ENCODE peak calls at places on chromosomes 4 and X, in five cellular contexts. K is nephron progenitor cell, B is AG04450, O is B cell, F is H1. Y is an unnamed sample.

GRCh38 chrX:15644560-15644872 is 20.1 kb downstream of the CLTRN start:
- DNase-seq in K (no peak), B (no peak), O (no peak), F (no peak), Y (no peak)

GRCh38 chrX:40157228-40158035 is 59.7 kb upstream of the BCOR start:
- DNase-seq in K (no peak), B (no peak), O (peak; percentile 16), F (peak; percentile 61), Y (no peak)

GRCh38 chr4:68176500-68176899 is 46.8 kb upstream of the TMPRSS11F start:
- DNase-seq in K (no peak), B (no peak), O (no peak), F (no peak), Y (no peak)

GRCh38 chr4:74777531-74777930 is 16.8 kb downstream of the BTC start:
- DNase-seq in K (no peak), B (no peak), O (no peak), F (no peak), Y (no peak)

GRCh38 chr4:89266128-89266527 is 41.5 kb downstream of the GPRIN3 start:
- DNase-seq in K (no peak), B (no peak), O (no peak), F (no peak), Y (no peak)

GRCh38 chr4:19999331-19999730 is 252.4 kb upstream of the SLIT2 start:
- DNase-seq in K (no peak), B (no peak), O (no peak), F (no peak), Y (no peak)

GRCh38 chr4:114563536-114564315 is 34.9 kb upstream of the UGT8 start:
- DNase-seq in K (no peak), B (no peak), O (no peak), F (no peak), Y (no peak)

GRCh38 chr4:2811830-2812599 is 19.1 kb downstream of the SH3BP2 start:
- DNase-seq in K (peak; percentile 54), B (no peak), O (peak; percentile 84), F (no peak), Y (peak; percentile 62)

GRCh38 chr4:66017671-66018070 is 347.4 kb upstream of the EPHA5 start:
- DNase-seq in K (no peak), B (no peak), O (no peak), F (no peak), Y (no peak)

GRCh38 chrX:116239944-116240391 is 69.4 kb downstream of the AGTR2 start:
- DNase-seq in K (no peak), B (no peak), O (no peak), F (no peak), Y (no peak)

GRCh38 chr4:17152941-17153340 is 254.5 kb upstream of the LDB2 start:
- DNase-seq in K (no peak), B (no peak), O (no peak), F (no peak), Y (no peak)

GRCh38 chr4:47926667-47927258 is 12.4 kb upstream of the NFXL1 start:
- DNase-seq in K (peak; percentile 67), B (no peak), O (peak; percentile 58), F (peak; percentile 70), Y (peak; percentile 47)

GRCh38 chr4:99029852-99030251 is 34.3 kb downstream of the METAP1 start:
- DNase-seq in K (no peak), B (no peak), O (no peak), F (no peak), Y (no peak)

GRCh38 chr4:126916626-126917140 is 716.1 kb upstream of the INTU start:
- DNase-seq in K (no peak), B (peak; percentile 73), O (no peak), F (no peak), Y (peak; percentile 65)

GRCh38 chr4:180134116-180134866 is 2108.9 kb upstream of the TENM3 start:
- DNase-seq in K (peak; percentile 42), B (no peak), O (peak; percentile 9), F (no peak), Y (no peak)

GRCh38 chr4:42048394-42048793 is 58.1 kb downstream of the SLC30A9 start:
- DNase-seq in K (no peak), B (peak; percentile 45), O (no peak), F (no peak), Y (peak; percentile 81)

GRCh38 chrX:147378767-147379166 is 533.0 kb upstream of the FMR1 start:
- DNase-seq in K (no peak), B (no peak), O (no peak), F (no peak), Y (no peak)

GRCh38 chr4:14269824-14270223 is 642.3 kb upstream of the BOD1L1 start:
- DNase-seq in K (no peak), B (no peak), O (peak; percentile 30), F (no peak), Y (no peak)

GRCh38 chr4:54384563-54384962 is 155.5 kb downstream of the PDGFRA start:
- DNase-seq in K (no peak), B (no peak), O (peak; percentile 17), F (no peak), Y (peak; percentile 43)

GRCh38 chrX:17944833-17945497 is 83.9 kb upstream of the RAI2 start:
- DNase-seq in K (peak; percentile 13), B (no peak), O (no peak), F (peak; percentile 45), Y (no peak)

GRCh38 chr4:33107813-33108212 is 2387.6 kb downstream of the PCDH7 start:
- DNase-seq in K (no peak), B (no peak), O (no peak), F (no peak), Y (no peak)

GRCh38 chr4:75995727-75996126 is 5.0 kb upstream of the SDAD1 start:
- DNase-seq in K (peak; percentile 14), B (no peak), O (peak; percentile 66), F (no peak), Y (peak; percentile 51)

GRCh38 chr4:97317691-97318090 is 825.6 kb downstream of the STPG2 start:
- DNase-seq in K (no peak), B (no peak), O (no peak), F (no peak), Y (no peak)

GRCh38 chr4:79338148-79338547 is 12.3 kb upstream of the NAA11 start:
- DNase-seq in K (no peak), B (no peak), O (no peak), F (no peak), Y (no peak)

GRCh38 chrX:25005382-25006185 is 10.2 kb downstream of the ARX start:
- DNase-seq in K (peak; percentile 41), B (no peak), O (no peak), F (no peak), Y (no peak)

GRCh38 chr4:57329279-57329678 is 219.1 kb upstream of the IGFBP7 start:
- DNase-seq in K (no peak), B (no peak), O (no peak), F (no peak), Y (no peak)

GRCh38 chr4:142126890-142127497 is 490.6 kb downstream of the IL15 start:
- DNase-seq in K (peak; percentile 59), B (peak; percentile 58), O (peak; percentile 44), F (peak; percentile 54), Y (peak; percentile 62)

GRCh38 chrX:107684956-107685385 is 56.7 kb downstream of the PRPS1 start:
- DNase-seq in K (no peak), B (no peak), O (no peak), F (no peak), Y (no peak)

GRCh38 chr4:1614854-1615595 is 69.1 kb downstream of the FAM53A start:
- DNase-seq in K (no peak), B (no peak), O (no peak), F (no peak), Y (no peak)

GRCh38 chr4:77745792-77746191 is 73.4 kb downstream of the CNOT6L start:
- DNase-seq in K (no peak), B (no peak), O (no peak), F (no peak), Y (no peak)

GRCh38 chrX:119075271-119075670 is 2.5 kb downstream of the CT47C1 start:
- DNase-seq in K (no peak), B (no peak), O (no peak), F (no peak), Y (no peak)

GRCh38 chr4:3701271-3702083 is 64.7 kb upstream of the ADRA2C start:
- DNase-seq in K (no peak), B (no peak), O (no peak), F (no peak), Y (no peak)

GRCh38 chr4:5387457-5387856 is 320.9 kb downstream of the EVC2 start:
- DNase-seq in K (no peak), B (no peak), O (no peak), F (no peak), Y (no peak)
- TF ChIP-seq CTCF in K (no peak), B (no peak), O (no peak), F (peak; percentile 33), Y (peak; percentile 33)

DNA sequence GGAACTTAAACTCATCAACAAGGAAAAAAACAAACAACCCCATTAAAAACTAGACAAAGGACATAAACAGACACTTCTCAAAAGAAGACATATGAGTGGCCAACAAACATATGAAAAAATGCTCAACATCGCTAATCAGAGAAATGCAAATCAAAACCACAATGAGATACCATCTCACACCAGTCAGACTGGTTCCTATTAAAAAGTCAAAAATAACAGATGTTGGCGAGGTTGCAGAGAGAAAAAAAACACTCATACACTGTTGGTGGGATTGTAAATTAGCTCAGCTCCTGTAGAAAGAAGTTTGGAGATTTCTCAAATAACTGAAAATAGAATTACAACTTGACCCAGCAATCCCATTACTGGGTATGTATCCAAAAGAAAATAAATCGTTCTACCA is 28.7 kb downstream of the APLN start:
- DNase-seq in K (no peak), B (no peak), O (no peak), F (no peak), Y (no peak)
- TF ChIP-seq CTCF in K (no peak), B (no peak), O (no peak), F (no peak), Y (no peak)

DNA sequence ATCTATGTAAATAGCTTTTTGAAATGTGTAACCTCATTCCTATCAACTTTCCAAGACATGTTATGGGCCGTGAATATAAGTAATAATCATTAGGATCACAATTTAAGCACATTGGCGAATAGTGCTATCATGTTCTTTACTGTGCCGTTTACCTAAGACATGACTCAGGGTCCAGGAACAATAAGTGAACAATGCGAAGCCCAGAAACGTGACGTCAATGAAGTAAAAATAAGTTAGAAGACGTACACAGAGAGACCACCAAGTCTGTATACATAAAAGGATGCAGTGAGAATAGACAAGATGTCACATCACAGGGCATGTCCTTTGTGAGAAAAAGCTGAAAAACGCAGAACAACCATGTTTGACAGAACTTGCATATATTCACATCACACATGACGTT is 49.3 kb upstream of the FAT1 start:
- DNase-seq in K (no peak), B (peak; percentile 44), O (no peak), F (no peak), Y (no peak)
- TF ChIP-seq CTCF in K (no peak), B (no peak), O (no peak), F (no peak), Y (no peak)

DNA sequence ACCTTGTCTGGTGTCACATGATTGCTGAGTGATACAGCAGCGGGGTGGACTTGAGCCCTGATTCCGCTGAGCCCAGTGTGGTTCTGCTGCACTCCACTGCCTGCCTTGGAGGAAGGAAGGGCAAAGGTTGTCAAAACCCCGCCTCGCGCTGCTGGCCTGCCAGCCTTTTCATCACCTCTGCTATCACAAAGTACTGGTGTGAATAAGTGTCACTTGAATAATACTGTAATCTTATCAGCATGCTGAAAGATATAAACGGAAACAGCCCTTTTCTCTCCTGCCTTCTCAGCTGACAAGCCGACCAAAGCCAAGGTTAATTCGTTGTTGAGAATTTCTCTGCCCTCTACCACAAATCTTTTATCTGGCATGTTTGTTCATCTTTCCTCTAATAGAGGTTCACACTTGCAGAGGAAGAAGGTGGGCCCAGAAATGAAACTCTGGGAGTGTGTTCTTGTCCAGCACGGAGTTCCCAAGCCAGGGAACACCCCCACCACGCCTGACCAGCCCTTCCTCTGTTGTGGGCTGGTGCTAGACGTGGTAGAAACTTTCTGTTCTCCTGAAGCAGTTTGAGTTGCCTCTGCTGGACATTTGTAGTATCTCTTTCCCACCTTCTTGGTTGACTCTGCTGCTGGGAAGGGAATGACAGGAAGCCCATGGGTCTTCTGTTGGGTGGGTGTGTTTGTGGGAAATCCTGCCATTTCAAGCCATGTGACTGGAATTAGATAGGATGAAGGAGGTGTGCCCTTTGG is 21.5 kb downstream of the FHDC1 start:
- DNase-seq in K (peak; percentile 16), B (no peak), O (no peak), F (no peak), Y (no peak)
- TF ChIP-seq CTCF in K (no peak), B (no peak), O (no peak), F (no peak), Y (no peak)

Y was measured in HFFc6.